ENCODE peak calls at places on chromosomes 16 and 17, in seven cellular contexts. L is HCT116, J is ovary, V is transverse colon, C is heart left ventricle, K is body of pancreas, S is stomach. D is an unnamed sample.

GRCh38 chr16:57422026-57422944 is 17.7 kb downstream of the CCL17 start:
- DNase-seq in S (peak), L (no peak), V (peak), C (peak), J (peak), K (peak), D (no peak)

GRCh38 chr17:261640-262039 is 80.2 kb upstream of the DOC2B start:
- DNase-seq in S (no peak), K (no peak), J (no peak), L (no peak), C (peak), V (no peak), D (no peak)

GRCh38 chr16:14303654-14304394 is 232.7 kb downstream of the MRTFB start:
- DNase-seq in L (no peak), C (no peak), V (peak), S (no peak), K (peak), J (no peak), D (no peak)

GRCh38 chr17:81400154-81400938 is 5.1 kb downstream of the BAHCC1 start:
- DNase-seq in S (peak), C (no peak), L (no peak), V (no peak), K (peak), J (no peak), D (no peak)

GRCh38 chr17:17041018-17041521 is 1.2 kb upstream of the MPRIP start:
- DNase-seq in L (no peak), K (peak), V (no peak), S (no peak), C (peak), J (no peak), D (no peak)

GRCh38 chr17:70110443-70110880 is 35.4 kb downstream of the KCNJ16 start:
- DNase-seq in S (no peak), C (peak), J (no peak), K (no peak), L (no peak), V (no peak), D (no peak)

GRCh38 chr17:44197980-44198720 is 1.5 kb downstream of the ATXN7L3 start:
- DNase-seq in L (peak), V (peak), C (no peak), S (no peak), J (no peak), K (no peak), D (peak)

GRCh38 chr16:9232102-9232501 is 140.7 kb downstream of the HAPSTR1 start:
- DNase-seq in C (no peak), K (no peak), L (no peak), S (no peak), V (no peak), J (no peak), D (no peak)

GRCh38 chr16:4505356-4506153 is 29.4 kb downstream of the HMOX2 start:
- DNase-seq in L (no peak), J (no peak), C (no peak), K (no peak), V (peak), S (peak), D (peak)

GRCh38 chr17:76519667-76520066 is 17.8 kb downstream of the CYGB start:
- DNase-seq in V (no peak), J (no peak), K (no peak), C (no peak), S (no peak), L (no peak), D (no peak)

GRCh38 chr17:72989074-72989610 is 103.3 kb downstream of the SLC39A11 start:
- DNase-seq in L (no peak), K (no peak), J (no peak), S (no peak), C (no peak), V (no peak), D (no peak)
- TF ChIP-seq POLR2A in L (no peak), K (no peak), J (no peak), S (no peak), C (no peak), V (no peak), D (no peak)

GRCh38 chr17:64506576-64507417 is at the start of gene CEP95:
- DNase-seq in V (peak), C (peak), J (peak), K (peak), L (peak), S (peak), D (peak)

GRCh38 chr17:64503821-64504768 is 2.0 kb downstream of the DDX5 start:
- DNase-seq in C (no peak), K (no peak), S (no peak), V (no peak), J (no peak), L (no peak), D (no peak)

GRCh38 chr17:64504769-64505319 is 1.2 kb downstream of the DDX5 start:
- DNase-seq in K (no peak), J (no peak), S (no peak), C (no peak), V (no peak), L (no peak), D (no peak)

GRCh38 chr17:64506201-64506575 is at the start of gene DDX5:
- DNase-seq in L (peak), K (peak), J (peak), V (peak), S (peak), C (peak), D (peak)

GRCh38 chr17:64505320-64506200 is 529 bp downstream of the DDX5 start:
- DNase-seq in J (peak), C (peak), K (peak), L (peak), V (peak), S (peak), D (peak)
- TF ChIP-seq POLR2A in J (peak), C (peak), K (peak), L (no peak), V (peak), S (no peak), D (no peak)

DNA sequence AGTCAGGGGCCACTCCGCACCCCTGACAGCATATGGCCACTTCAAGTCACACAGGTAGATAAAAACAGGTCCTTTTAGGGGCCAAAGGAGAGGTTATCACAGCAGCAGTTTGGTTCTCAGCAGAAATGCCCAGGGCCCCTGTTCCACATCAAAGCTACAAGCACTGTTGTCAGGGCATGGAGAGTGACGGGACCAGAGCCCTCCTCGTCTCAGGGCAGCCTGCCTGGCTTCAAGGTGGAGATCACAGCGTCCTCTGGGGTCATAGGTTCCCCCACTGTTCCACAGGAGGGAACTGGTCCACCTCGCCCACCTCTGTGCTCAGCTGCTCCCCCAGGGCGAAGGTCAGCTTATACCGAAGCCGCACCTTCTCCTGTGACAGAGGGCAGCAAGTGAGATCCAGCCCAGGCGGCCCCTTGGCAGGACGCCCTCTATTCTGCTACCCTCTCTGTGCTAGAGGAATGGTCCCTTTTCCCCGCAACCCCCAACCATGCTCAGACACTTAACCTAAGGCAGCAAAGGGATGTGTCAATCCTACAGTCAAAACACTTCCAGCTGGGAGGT is 23.3 kb downstream of the GGA3 start:
- DNase-seq in L (no peak), V (no peak), K (no peak), C (no peak), S (no peak), J (no peak), D (no peak)
- TF ChIP-seq POLR2A in L (no peak), V (no peak), K (no peak), C (no peak), S (no peak), J (no peak), D (peak)

GRCh38 chr16:1217526-1217925 is 7.5 kb downstream of the TPSG1 start:
- DNase-seq in K (no peak), L (no peak), S (no peak), V (no peak), C (no peak), J (no peak), D (no peak)
- TF ChIP-seq POLR2A in K (no peak), L (no peak), S (no peak), V (no peak), C (no peak), J (no peak), D (no peak)

GRCh38 chr17:74430706-74431567 is 951 bp upstream of the GPRC5C start:
- DNase-seq in K (peak), S (peak), L (peak), C (peak), V (peak), J (peak), D (peak)
- TF ChIP-seq POLR2A in K (peak), S (peak), L (no peak), C (peak), V (peak), J (peak), D (no peak)

GRCh38 chr16:1606774-1607173 is 5.1 kb downstream of the IFT140 start:
- DNase-seq in J (no peak), K (no peak), L (no peak), S (no peak), V (no peak), C (no peak), D (no peak)

GRCh38 chr16:1601489-1601888 is 10.4 kb downstream of the IFT140 start:
- DNase-seq in C (no peak), S (no peak), V (no peak), J (no peak), K (no peak), L (no peak), D (no peak)

GRCh38 chr16:1601031-1601430 is 10.8 kb downstream of the IFT140 start:
- DNase-seq in J (no peak), C (no peak), S (no peak), L (no peak), V (no peak), K (no peak), D (no peak)

GRCh38 chr16:1597154-1597553 is 14.7 kb downstream of the IFT140 start:
- DNase-seq in V (no peak), J (no peak), L (no peak), S (no peak), K (no peak), C (no peak), D (no peak)

DNA sequence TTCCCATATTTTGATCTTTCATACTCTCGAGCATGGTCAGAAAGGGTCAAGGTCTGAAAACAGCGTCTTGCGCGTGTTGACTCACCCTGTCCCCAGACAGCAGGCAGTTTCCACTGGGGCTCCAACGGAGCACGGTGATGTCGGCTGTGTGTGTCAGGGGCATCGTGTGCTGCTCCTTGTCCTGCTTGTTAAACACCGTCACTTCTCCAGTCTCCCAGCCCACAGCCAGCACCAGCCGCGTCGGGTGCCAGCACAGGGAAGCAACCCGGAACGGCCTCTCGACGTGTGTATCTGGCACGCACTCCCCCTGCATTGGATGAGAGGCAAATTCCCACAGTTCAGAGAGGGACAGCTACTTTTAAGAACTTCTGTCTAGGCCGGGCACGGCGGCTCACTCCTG is 9.6 kb downstream of the IFT140 start:
- DNase-seq in L (no peak), S (no peak), V (no peak), J (no peak), C (no peak), K (no peak), D (no peak)
- TF ChIP-seq POLR2A in L (no peak), S (no peak), V (no peak), J (no peak), C (no peak), K (no peak), D (no peak)

GRCh38 chr17:75456417-75457046 is at the start of gene TMEM94:
- DNase-seq in S (peak), V (peak), J (peak), L (peak), K (peak), C (peak), D (peak)
- TF ChIP-seq POLR2A in S (no peak), V (peak), J (no peak), L (no peak), K (peak), C (peak), D (peak)